ENCODE peak calls at places on chromosomes 16 and 17, in six cellular contexts. V is H9, N is H1, I is mesenchymal stem cell, C is IMR-90, P is trophoblast cell. Y is an unnamed sample.

GRCh38 chr16:21145738-21146137 is 4.9 kb downstream of the DNAH3 start:
- DNase-seq in V (no peak), N (no peak), I (no peak), C (no peak), P (no peak), Y (no peak)

GRCh38 chr16:58158137-58158536 is 29.0 kb upstream of the CFAP20 start:
- DNase-seq in V (no peak), N (no peak), I (no peak), C (no peak), P (no peak), Y (no peak)

GRCh38 chr16:74563828-74564263 is 43.1 kb downstream of the GLG1 start:
- DNase-seq in V (no peak), N (no peak), I (peak; percentile 68), C (peak; percentile 43), P (peak; percentile 98), Y (no peak)

GRCh38 chr16:69448470-69449193 is 24.2 kb downstream of the CYB5B start:
- DNase-seq in V (no peak), N (no peak), I (peak; percentile 68), C (peak; percentile 67), P (peak; percentile 50), Y (no peak)

GRCh38 chr17:18194394-18194793 is 10.8 kb downstream of the ALKBH5 start:
- DNase-seq in V (no peak), N (no peak), I (no peak), C (no peak), P (no peak), Y (no peak)

GRCh38 chr17:28975634-28976033 is 24.3 kb upstream of the PHF12 start:
- DNase-seq in V (no peak), N (no peak), I (no peak), C (no peak), P (no peak), Y (no peak)

GRCh38 chr16:51500306-51500705 is 349.2 kb upstream of the SALL1 start:
- DNase-seq in V (no peak), N (no peak), I (peak; percentile 57), C (peak; percentile 43), P (no peak), Y (no peak)

GRCh38 chr16:3266873-3267537 is 10.6 kb upstream of the MEFV start:
- DNase-seq in V (no peak), N (no peak), I (peak; percentile 57), C (peak; percentile 35), P (peak; percentile 16), Y (no peak)

GRCh38 chr17:51362818-51363598 is 102.7 kb downstream of the UTP18 start:
- DNase-seq in V (no peak), N (no peak), I (no peak), C (no peak), P (no peak), Y (no peak)

GRCh38 chr16:342455-343213 is 9.9 kb downstream of the AXIN1 start:
- DNase-seq in V (no peak), N (no peak), I (no peak), C (no peak), P (peak; percentile 60), Y (no peak)

GRCh38 chr17:76772842-76773521 is 35.1 kb downstream of the MFSD11 start:
- DNase-seq in V (no peak), N (no peak), I (peak; percentile 95), C (peak; percentile 70), P (peak; percentile 12), Y (no peak)

GRCh38 chr16:87930456-87930855 is 5.9 kb downstream of the CA5A start:
- DNase-seq in V (peak; percentile 48), N (no peak), I (peak; percentile 16), C (no peak), P (peak; percentile 15), Y (no peak)

GRCh38 chr16:20826039-20826566 is 19.8 kb downstream of the REXO5 start:
- DNase-seq in V (no peak), N (no peak), I (no peak), C (peak; percentile 44), P (no peak), Y (no peak)

GRCh38 chr16:70152578-70153302 is 20.8 kb upstream of the CLEC18C start:
- DNase-seq in V (no peak), N (no peak), I (no peak), C (no peak), P (no peak), Y (no peak)

GRCh38 chr17:373616-374225 is 21.1 kb upstream of the RPH3AL start:
- DNase-seq in V (no peak), N (no peak), I (no peak), C (no peak), P (no peak), Y (no peak)

GRCh38 chr17:77145635-77146632 is 5.2 kb downstream of the SEC14L1 start:
- DNase-seq in V (peak; percentile 66), N (no peak), I (peak; percentile 88), C (peak; percentile 76), P (peak; percentile 78), Y (no peak)

GRCh38 chr17:6098050-6098449 is 27.9 kb downstream of the WSCD1 start:
- DNase-seq in V (no peak), N (no peak), I (no peak), C (no peak), P (no peak), Y (no peak)

GRCh38 chr17:76481091-76481655 is 13.8 kb downstream of the AANAT start:
- DNase-seq in V (no peak), N (no peak), I (no peak), C (no peak), P (no peak), Y (no peak)

GRCh38 chr16:30780021-30780420 is 7.0 kb downstream of the ZNF629 start:
- DNase-seq in V (no peak), N (no peak), I (no peak), C (no peak), P (no peak), Y (no peak)

GRCh38 chr16:70706948-70707465 is 21.2 kb upstream of the MTSS2 start:
- DNase-seq in V (no peak), N (no peak), I (peak; percentile 84), C (peak; percentile 91), P (peak; percentile 82), Y (no peak)

GRCh38 chr16:1413684-1414531 is 596 bp downstream of the UNKL start:
- DNase-seq in V (peak; percentile 83), N (peak; percentile 88), I (peak; percentile 58), C (peak; percentile 27), P (peak; percentile 51), Y (peak; percentile 50)

GRCh38 chr16:79767597-79768280 is 167.2 kb upstream of the MAF start:
- DNase-seq in V (no peak), N (no peak), I (peak; percentile 37), C (no peak), P (no peak), Y (peak; percentile 23)

DNA sequence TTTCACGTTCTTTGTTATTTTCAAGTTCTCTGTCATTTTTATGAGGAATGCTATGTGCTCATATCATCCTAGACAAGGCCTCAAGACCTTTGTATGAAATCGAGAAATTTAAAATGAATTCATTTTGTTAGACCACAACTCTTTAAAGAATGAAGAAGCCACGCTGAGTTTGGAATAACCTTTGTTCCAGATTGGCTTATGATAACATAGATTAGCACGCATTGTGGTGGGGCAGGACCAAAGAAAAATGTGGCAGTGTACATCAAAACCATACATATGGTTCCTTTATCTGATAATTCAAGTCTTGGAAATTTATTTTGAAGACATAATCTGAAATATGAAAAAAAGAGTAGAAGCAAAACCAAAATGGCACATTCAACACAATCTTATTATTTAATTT is 2.2 kb downstream of the HSD17B2 start:
- DNase-seq in V (no peak), N (no peak), I (no peak), C (no peak), P (no peak), Y (no peak)
- H3K4me2 ChIP-seq in V (no peak overlapping the region), N (no peak overlapping the region), I (no peak overlapping the region), C (no peak overlapping the region), P (no peak overlapping the region), Y (no peak overlapping the region)

GRCh38 chr17:61531223-61531622 is 59.8 kb downstream of the NACA2 start:
- DNase-seq in V (no peak), N (no peak), I (no peak), C (no peak), P (no peak), Y (no peak)

GRCh38 chr17:61533797-61534196 is 57.2 kb downstream of the NACA2 start:
- DNase-seq in V (no peak), N (no peak), I (no peak), C (no peak), P (no peak), Y (no peak)

GRCh38 chr17:61532818-61533217 is 58.2 kb downstream of the NACA2 start:
- DNase-seq in V (no peak), N (no peak), I (no peak), C (no peak), P (no peak), Y (no peak)

GRCh38 chr17:61528171-61528570 is 62.8 kb downstream of the NACA2 start:
- DNase-seq in V (no peak), N (no peak), I (no peak), C (no peak), P (no peak), Y (no peak)
- H3K14ac ChIP-seq in V (no peak overlapping the region), N (no peak overlapping the region), I (no peak overlapping the region), C (no peak overlapping the region), P (no peak overlapping the region), Y (no peak overlapping the region)

DNA sequence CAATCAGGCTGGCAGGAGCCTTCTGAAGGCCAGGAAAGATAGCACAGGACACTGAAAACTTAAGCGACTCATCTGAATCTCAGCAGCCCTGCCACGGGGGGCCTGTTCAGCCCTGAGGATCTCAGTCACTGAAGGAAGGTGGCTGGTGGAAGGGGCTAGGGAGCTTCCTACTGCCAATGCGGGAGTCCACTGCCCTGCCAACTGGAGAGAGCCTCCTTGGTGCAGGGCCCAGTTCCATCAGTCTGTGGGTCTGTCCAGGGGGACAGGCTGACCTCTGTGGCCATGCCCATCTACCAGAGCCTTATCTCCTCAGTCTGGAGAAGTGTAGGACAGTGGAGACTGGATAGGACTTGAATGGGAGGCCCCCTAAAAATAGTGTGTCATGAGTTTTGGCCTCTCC is 1851.6 kb downstream of the TP53TG3F start:
- DNase-seq in V (no peak), N (no peak), I (no peak), C (no peak), P (no peak), Y (no peak)
- H3K9me3 ChIP-seq in V (peaks cover 97% of the 10 kb centered on the region), N (peaks cover 96% of the 10 kb centered on the region), I (no peaks in the 10 kb centered on the region), C (peaks cover 34% of the 10 kb centered on the region), P (peaks cover 57% of the 10 kb centered on the region), Y (peaks cover 64% of the 10 kb centered on the region)

GRCh38 chr17:75064867-75065561 is 18.0 kb downstream of the KCTD2 start:
- DNase-seq in V (peak; percentile 68), N (no peak), I (no peak), C (no peak), P (no peak), Y (no peak)

GRCh38 chr17:75065562-75066151 is 18.6 kb downstream of the KCTD2 start:
- DNase-seq in V (no peak), N (no peak), I (peak; percentile 46), C (no peak), P (no peak), Y (no peak)

GRCh38 chr17:75068750-75069149 is 19.0 kb upstream of the SLC16A5 start:
- DNase-seq in V (no peak), N (no peak), I (no peak), C (no peak), P (no peak), Y (no peak)

GRCh38 chr17:75069783-75070182 is 18.0 kb upstream of the SLC16A5 start:
- DNase-seq in V (no peak), N (no peak), I (peak; percentile 34), C (no peak), P (no peak), Y (no peak)

DNA sequence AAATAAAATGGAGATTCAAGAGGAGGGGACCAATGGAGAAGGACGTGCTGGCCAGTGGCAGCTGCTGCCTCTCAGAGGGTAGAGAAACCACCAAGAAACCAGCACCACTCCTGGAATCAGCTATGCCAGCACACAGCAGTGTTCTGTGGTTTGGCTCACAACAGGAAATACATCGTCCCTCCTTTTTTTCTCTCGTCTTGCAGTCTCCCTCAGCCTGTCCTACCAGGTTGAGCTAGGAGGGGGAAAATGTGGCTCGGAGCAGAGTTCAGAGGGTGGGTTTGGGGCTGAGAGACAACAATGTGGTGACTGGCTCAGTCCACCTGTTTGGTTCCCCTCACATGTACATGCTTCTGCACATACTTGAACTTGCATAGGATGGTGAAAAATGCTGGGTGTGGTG is 19.9 kb upstream of the SLC16A5 start:
- DNase-seq in V (no peak), N (no peak), I (no peak), C (no peak), P (peak; percentile 54), Y (no peak)
- H3K4me2 ChIP-seq in V (no peak overlapping the region), N (no peak overlapping the region), I (no peak overlapping the region), C (no peak overlapping the region), P (no peak overlapping the region), Y (no peak overlapping the region)

Y was measured in neuronal stem cell.